ENCODE peak calls at places on chromosomes 7 and 10, in eight cellular contexts. I, O, P, C, N, J, U and K are unnamed samples.

GRCh38 chr10:117543245-117543998 is 876 bp downstream of the EMX2 start:
- DNase-seq in I (no peak), O (no peak), P (no peak), C (no peak), N (peak; percentile 72), J (no peak), U (no peak), K (no peak)

GRCh38 chr7:41207141-41207540 is 495.7 kb downstream of the INHBA start:
- DNase-seq in I (no peak), O (no peak), P (no peak), C (no peak), N (peak; percentile 28), J (no peak), U (no peak), K (no peak)

GRCh38 chr10:127976286-127976685 is 69.4 kb downstream of the PTPRE start:
- DNase-seq in I (no peak), O (no peak), P (no peak), C (no peak), N (no peak), J (no peak), U (peak; percentile 36), K (no peak)

GRCh38 chr7:27130540-27131389 is at the start of gene HOXA4:
- DNase-seq in I (peak; percentile 73), O (no peak), P (peak; percentile 78), C (no peak), N (peak; percentile 93), J (peak; percentile 89), U (peak; percentile 63), K (no peak)

GRCh38 chr7:132825932-132826480 is 249.7 kb upstream of the PLXNA4 start:
- DNase-seq in I (no peak), O (no peak), P (no peak), C (no peak), N (no peak), J (no peak), U (peak; percentile 12), K (no peak)

GRCh38 chr7:132545756-132546155 is 30.5 kb downstream of the PLXNA4 start:
- DNase-seq in I (no peak), O (no peak), P (no peak), C (no peak), N (no peak), J (no peak), U (peak; percentile 50), K (no peak)

GRCh38 chr7:66699998-66700397 is 40.5 kb upstream of the RABGEF1 start:
- DNase-seq in I (no peak), O (no peak), P (peak; percentile 49), C (no peak), N (peak; percentile 92), J (no peak), U (no peak), K (no peak)

GRCh38 chr10:125979976-125980375 is 83.6 kb downstream of the FANK1 start:
- DNase-seq in I (no peak), O (no peak), P (no peak), C (no peak), N (no peak), J (no peak), U (no peak), K (no peak)

GRCh38 chr7:55413442-55413841 is 48.3 kb downstream of the LANCL2 start:
- DNase-seq in I (no peak), O (no peak), P (no peak), C (no peak), N (no peak), J (no peak), U (no peak), K (no peak)

GRCh38 chr10:60099998-60100747 is 193.8 kb upstream of the CCDC6 start:
- DNase-seq in I (peak; percentile 58), O (peak; percentile 16), P (no peak), C (peak; percentile 29), N (no peak), J (peak; percentile 23), U (peak; percentile 32), K (peak; percentile 25)

GRCh38 chr7:24199978-24200377 is 84.0 kb upstream of the NPY start:
- DNase-seq in I (no peak), O (no peak), P (no peak), C (no peak), N (no peak), J (no peak), U (peak; percentile 46), K (no peak)

GRCh38 chr7:30146127-30146612 is 11.4 kb downstream of the MTURN start:
- DNase-seq in I (no peak), O (no peak), P (no peak), C (no peak), N (peak; percentile 67), J (no peak), U (no peak), K (no peak)

GRCh38 chr7:27254625-27255024 is 12.0 kb downstream of the EVX1 start:
- DNase-seq in I (no peak), O (no peak), P (no peak), C (no peak), N (no peak), J (peak; percentile 21), U (no peak), K (no peak)

GRCh38 chr10:70987396-70988130 is 99.2 kb upstream of the PCBD1 start:
- DNase-seq in I (no peak), O (no peak), P (peak; percentile 9), C (no peak), N (no peak), J (no peak), U (no peak), K (no peak)

DNA sequence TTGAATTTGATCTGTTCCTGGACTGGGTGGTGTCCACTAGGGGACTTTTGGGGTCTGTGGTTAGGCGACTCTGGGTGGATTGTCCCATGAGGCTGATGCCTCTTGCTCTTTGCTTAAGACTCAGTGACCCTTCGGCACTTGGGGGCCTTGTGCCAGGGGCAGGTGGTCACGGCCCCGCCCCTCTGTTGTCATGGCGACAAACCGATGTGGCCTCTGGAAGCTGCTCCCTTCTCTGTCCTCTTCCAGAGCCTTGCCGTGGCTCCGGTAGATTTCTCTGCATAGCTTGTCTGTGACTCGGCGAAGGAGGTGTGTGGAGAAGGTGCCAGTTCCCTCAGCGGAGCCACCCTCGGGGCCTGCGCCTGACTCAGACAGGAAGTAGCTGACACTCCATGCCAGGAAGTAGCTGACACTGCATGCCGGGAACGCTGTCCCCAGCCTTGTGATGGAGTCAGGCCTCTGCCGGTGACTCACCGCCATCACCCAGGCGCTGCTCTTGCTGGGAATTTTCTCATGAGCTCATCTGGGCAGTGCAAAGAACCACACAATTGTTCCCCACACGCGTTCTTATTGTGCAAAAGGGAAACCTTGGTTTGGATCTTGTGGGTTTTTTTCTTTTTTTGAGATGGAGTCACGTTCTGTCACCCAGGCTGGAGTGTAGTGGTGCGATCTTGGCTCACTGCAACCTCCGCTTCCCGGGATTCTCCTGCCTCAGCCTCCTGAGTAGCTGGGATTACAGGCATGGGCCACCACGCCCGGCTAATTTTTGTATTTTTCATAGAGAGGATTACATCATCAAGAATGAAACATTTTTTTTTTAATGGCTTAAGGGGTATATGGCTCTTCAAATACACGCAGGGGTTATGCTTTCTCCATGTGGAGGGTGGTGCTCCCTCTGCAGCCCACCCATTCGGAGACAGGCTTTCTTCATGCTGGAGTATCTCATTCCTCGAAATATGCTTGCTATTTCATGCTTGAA is 72.6 kb downstream of the PFKFB3 start:
- DNase-seq in I (no peak), O (peak; percentile 85), P (peak; percentile 97), C (peak; percentile 95), N (peak; percentile 94), J (peak; percentile 99), U (peak; percentile 99), K (peak; percentile 94)
- H3K4me3 ChIP-seq in I (no peak overlapping the region), O (peak overlapping the region; percentile 31), P (no peak overlapping the region), C (peak overlapping the region; percentile 1), N (no peak overlapping the region), J (no peak overlapping the region), U (peak overlapping the region; percentile 35), K (peak overlapping the region; percentile 43)

DNA sequence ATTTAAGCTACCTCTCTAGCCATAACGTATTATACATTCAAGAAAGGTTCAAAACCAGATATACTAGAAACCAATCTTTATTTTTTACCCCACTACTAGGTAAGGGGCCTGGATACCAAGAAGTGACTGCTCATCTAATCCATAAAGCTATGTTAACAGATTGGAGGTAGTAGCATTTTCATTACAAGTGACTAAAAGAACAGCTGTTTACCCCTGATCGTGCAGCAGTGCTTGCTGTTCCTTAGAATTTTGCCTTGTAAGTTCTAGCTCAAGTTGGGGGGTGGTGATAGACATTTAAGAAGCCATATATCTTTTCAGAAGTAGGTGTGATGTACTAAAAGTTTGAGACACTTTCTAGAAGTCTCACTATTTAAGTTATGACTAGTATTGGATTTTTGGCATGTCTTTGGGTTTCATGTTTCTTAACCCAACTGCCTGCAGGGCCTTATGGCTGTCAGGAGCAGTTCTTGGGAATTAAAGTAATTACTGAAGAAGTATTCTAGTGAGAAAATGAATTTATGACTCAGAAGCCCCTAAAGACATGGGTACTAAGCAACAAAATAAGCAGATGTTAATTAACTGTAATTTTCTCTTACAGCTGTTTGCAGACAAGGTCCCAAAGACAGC is 2.3 kb downstream of the PPIA start:
- DNase-seq in I (no peak), O (no peak), P (no peak), C (no peak), N (no peak), J (no peak), U (peak; percentile 22), K (no peak)
- H3K4me3 ChIP-seq in I (peak overlapping the region; percentile 99), O (peak overlapping the region; percentile 99), P (no peak overlapping the region), C (peak overlapping the region; percentile 99), N (peak overlapping the region; percentile 19), J (peak overlapping the region; percentile 95), U (peak overlapping the region; percentile 78), K (peak overlapping the region; percentile 56)

DNA sequence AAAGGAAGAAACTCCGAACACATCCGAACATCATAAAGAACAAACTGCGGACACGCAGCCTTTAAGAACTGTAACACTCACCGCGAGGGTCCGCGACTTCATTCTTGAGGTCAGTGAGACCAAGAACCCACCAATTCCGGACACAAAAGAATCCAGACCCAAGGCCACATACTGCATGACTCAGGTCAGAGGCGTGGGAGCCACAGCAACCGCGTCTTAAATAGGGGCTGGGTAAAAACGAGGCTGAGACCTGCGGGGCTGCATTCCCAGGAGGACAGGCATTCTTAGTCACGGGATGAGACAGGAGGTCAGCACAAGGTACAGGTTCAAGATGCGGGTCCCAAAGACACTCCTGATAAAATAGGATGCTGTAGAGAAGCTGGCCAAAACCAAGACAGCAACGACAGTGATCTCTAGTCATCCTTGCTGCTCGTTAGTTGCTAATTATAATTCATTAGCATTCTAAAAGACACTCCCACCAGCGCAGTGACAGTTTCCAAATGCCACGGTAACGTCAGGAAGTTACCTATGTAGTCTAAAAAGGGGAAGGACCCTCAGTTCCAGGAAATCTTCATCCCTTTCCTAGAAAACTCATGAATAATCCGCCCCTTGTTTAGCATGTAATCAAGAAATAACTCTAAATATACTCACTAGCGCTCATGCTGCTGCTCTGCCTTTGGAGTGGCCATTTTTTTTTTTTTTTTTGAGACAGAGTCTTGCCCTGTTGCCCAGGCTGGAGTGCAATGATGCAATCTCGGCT is 19.3 kb downstream of the AP5Z1 start:
- DNase-seq in I (no peak), O (no peak), P (no peak), C (no peak), N (peak; percentile 27), J (no peak), U (peak; percentile 83), K (no peak)
- H3K4me3 ChIP-seq in I (no peak overlapping the region), O (no peak overlapping the region), P (no peak overlapping the region), C (no peak overlapping the region), N (no peak overlapping the region), J (no peak overlapping the region), U (no peak overlapping the region), K (no peak overlapping the region)

DNA sequence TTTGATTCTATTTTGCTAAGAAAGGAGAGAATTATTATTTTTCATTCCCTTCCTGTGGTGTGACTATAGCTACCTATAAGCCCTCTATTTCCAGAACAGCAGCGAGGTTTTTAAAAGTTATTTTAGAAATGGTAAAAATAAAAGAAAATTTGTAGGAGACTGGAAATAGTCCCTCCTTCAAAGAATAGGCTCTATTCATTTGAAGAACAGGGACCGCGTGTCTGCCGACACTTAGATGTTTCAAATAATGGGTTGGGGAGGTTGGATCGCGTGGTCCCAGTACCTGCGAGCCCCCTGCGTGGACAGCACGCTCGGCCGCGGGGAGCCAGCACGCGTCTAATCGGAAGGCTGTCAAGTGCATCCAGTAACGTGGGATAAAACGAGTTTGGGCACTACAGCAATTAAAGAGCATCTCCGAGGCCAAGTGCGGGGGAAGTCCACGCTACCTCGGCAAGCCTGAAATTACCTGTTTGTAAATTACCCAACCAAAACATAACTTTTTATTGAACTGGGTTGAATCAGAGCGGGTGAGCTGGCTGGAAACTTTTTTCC is 1.0 kb downstream of the CACNA2D1 start:
- DNase-seq in I (no peak), O (no peak), P (peak; percentile 28), C (no peak), N (peak; percentile 55), J (peak; percentile 67), U (peak; percentile 12), K (no peak)
- H3K4me3 ChIP-seq in I (no peak overlapping the region), O (peak overlapping the region; percentile 80), P (peak overlapping the region; percentile 82), C (peak overlapping the region; percentile 77), N (peak overlapping the region; percentile 72), J (peak overlapping the region; percentile 75), U (peak overlapping the region; percentile 86), K (peak overlapping the region; percentile 74)